ENCODE peak calls at places on chromosomes 6 and 20, in four cellular contexts. F is neural crest cell; P is fibroblast of lung; Y is naive thymus-derived CD8-positive, alpha-beta T cell. G is an unnamed sample.

GRCh38 chr6:98574991-98575390 is 259.4 kb upstream of the POU3F2 start:
- DNase-seq in Y (no peak), P (no peak), F (no peak), G (no peak)

GRCh38 chr6:113049190-113049589 is 702.1 kb downstream of the RFPL4B start:
- DNase-seq in Y (no peak), P (peak), F (no peak), G (no peak)

GRCh38 chr6:152671146-152671545 is 26.6 kb upstream of the MYCT1 start:
- DNase-seq in F (no peak), P (peak), Y (no peak), G (peak)

GRCh38 chr6:7200598-7201443 is 93.1 kb downstream of the RREB1 start:
- DNase-seq in F (no peak), P (no peak), Y (no peak), G (no peak)

GRCh38 chr6:3205913-3206312 is 21.5 kb downstream of the TUBB2B start:
- DNase-seq in Y (no peak), P (peak), F (no peak), G (peak)

GRCh38 chr6:133553652-133554051 is 312.5 kb downstream of the EYA4 start:
- DNase-seq in Y (peak), P (peak), F (peak), G (peak)

GRCh38 chr6:36928547-36928918 is 26.0 kb upstream of the PI16 start:
- DNase-seq in F (no peak), P (no peak), Y (no peak), G (no peak)

GRCh38 chr6:170137176-170137891 is 153.5 kb downstream of the DLL1 start:
- DNase-seq in P (no peak), Y (no peak), F (no peak), G (no peak)

GRCh38 chr6:111837641-111838500 is 35.4 kb downstream of the FYN start:
- DNase-seq in F (no peak), Y (peak), P (no peak), G (no peak)

GRCh38 chr20:24802286-24802820 is 146.7 kb upstream of the CST7 start:
- DNase-seq in F (no peak), Y (no peak), P (no peak), G (no peak)

GRCh38 chr20:44571367-44571766 is 11.0 kb upstream of the PKIG start:
- DNase-seq in P (peak), F (no peak), Y (peak), G (no peak)

GRCh38 chr20:64256282-64256947 is 867 bp downstream of the PCMTD2 start:
- DNase-seq in Y (no peak), F (no peak), P (no peak), G (no peak)

GRCh38 chr6:147726342-147726741 is 217.9 kb downstream of the SAMD5 start:
- DNase-seq in Y (no peak), F (no peak), P (no peak), G (no peak)

GRCh38 chr6:90865513-90865912 is 278.6 kb upstream of the MAP3K7 start:
- DNase-seq in Y (no peak), P (no peak), F (no peak), G (no peak)

GRCh38 chr20:32249030-32249738 is 28.3 kb upstream of the KIF3B start:
- DNase-seq in F (no peak), P (no peak), Y (peak), G (no peak)

GRCh38 chr6:42710316-42710715 is 12.1 kb downstream of the PRPH2 start:
- DNase-seq in P (peak), Y (no peak), F (no peak), G (no peak)

GRCh38 chr6:158938811-158939254 is 61.2 kb downstream of the RSPH3 start:
- DNase-seq in P (no peak), F (no peak), Y (peak), G (no peak)

GRCh38 chr20:58893355-58894151 is 41.0 kb downstream of the GNAS start:
- DNase-seq in Y (no peak), P (peak), F (no peak), G (no peak)

GRCh38 chr6:34393191-34393967 is 910 bp upstream of the NUDT3 start:
- DNase-seq in Y (no peak), P (no peak), F (no peak), G (no peak)

GRCh38 chr6:37799263-37799644 is 20.3 kb upstream of the ZFAND3 start:
- DNase-seq in Y (no peak), P (no peak), F (no peak), G (no peak)

GRCh38 chr6:104527761-104528415 is 331.8 kb downstream of the HACE1 start:
- DNase-seq in F (peak), Y (no peak), P (peak), G (peak)

GRCh38 chr6:105499928-105500327 is 97.0 kb upstream of the PREP start:
- DNase-seq in P (no peak), Y (no peak), F (no peak), G (no peak)

GRCh38 chr6:13927203-13927602 is 2.5 kb downstream of the RNF182 start:
- DNase-seq in Y (no peak), P (no peak), F (no peak), G (no peak)

GRCh38 chr6:14272111-14273085 is 154.8 kb downstream of the CD83 start:
- DNase-seq in F (no peak), P (peak), Y (no peak), G (peak)

GRCh38 chr6:40936810-40937209 is 102.2 kb downstream of the UNC5CL start:
- DNase-seq in P (peak), F (no peak), Y (no peak), G (peak)

GRCh38 chr6:1686117-1687098 is 76.7 kb downstream of the FOXC1 start:
- DNase-seq in F (no peak), Y (no peak), P (peak), G (peak)

GRCh38 chr20:878511-879307 is 37.4 kb downstream of the ANGPT4 start:
- DNase-seq in Y (peak), F (peak), P (peak), G (peak)

GRCh38 chr6:144036064-144036873 is 28.2 kb upstream of the PLAGL1 start:
- DNase-seq in F (no peak), Y (peak), P (peak), G (peak)

GRCh38 chr6:43271103-43271815 is 26.8 kb upstream of the SLC22A7 start:
- DNase-seq in F (no peak), P (no peak), Y (no peak), G (no peak)

GRCh38 chr20:62366370-62367135 is 559 bp downstream of the LAMA5 start:
- DNase-seq in P (no peak), Y (no peak), F (no peak), G (no peak)

GRCh38 chr6:41066867-41067304 is 5.3 kb downstream of the OARD1 start:
- DNase-seq in Y (peak), F (peak), P (peak), G (peak)

GRCh38 chr6:159969204-159969912 is 476 bp downstream of the IGF2R start:
- DNase-seq in Y (no peak), F (peak), P (peak), G (no peak)

GRCh38 chr20:57713505-57713903 is 3.7 kb upstream of the PMEPA1 start:
- DNase-seq in P (no peak), F (no peak), Y (no peak), G (no peak)

GRCh38 chr6:148152244-148152643 is 190.4 kb upstream of the SASH1 start:
- DNase-seq in Y (no peak), P (no peak), F (no peak), G (no peak)

GRCh38 chr20:26167499-26167898 is 470.8 kb upstream of the ZNF337 start:
- DNase-seq in P (peak), F (no peak), Y (no peak), G (peak)

GRCh38 chr6:10558575-10558974 is 37.4 kb downstream of the GCNT2 start:
- DNase-seq in Y (no peak), F (no peak), P (no peak), G (no peak)